ENCODE peak calls at places on chromosome 5, in seven cellular contexts. One of them, this sample, is unnamed.

GRCh38 chr5:138352071-138352721 is at the start of gene KDM3B:
- DNase-seq in body of pancreas: peak
- DNase-seq in adrenal gland: peak
- DNase-seq in breast epithelium: peak
- DNase-seq in GM12878: peak
- DNase-seq in gastrocnemius medialis: peak
- DNase-seq in IMR-90: peak
- DNase-seq in this sample: peak

GRCh38 chr5:43294226-43294625 is 19.0 kb downstream of the HMGCS1 start:
- DNase-seq in gastrocnemius medialis: no peak
- DNase-seq in GM12878: no peak
- DNase-seq in body of pancreas: no peak
- DNase-seq in breast epithelium: no peak
- DNase-seq in IMR-90: peak
- DNase-seq in adrenal gland: no peak
- DNase-seq in this sample: no peak

GRCh38 chr5:143016777-143017374 is 246.7 kb downstream of the ARHGAP26 start:
- DNase-seq in body of pancreas: peak
- DNase-seq in GM12878: no peak
- DNase-seq in gastrocnemius medialis: no peak
- DNase-seq in breast epithelium: no peak
- DNase-seq in IMR-90: peak
- DNase-seq in adrenal gland: peak
- DNase-seq in this sample: peak

GRCh38 chr5:78747703-78748359 is 99.3 kb upstream of the LHFPL2 start:
- DNase-seq in breast epithelium: no peak
- DNase-seq in body of pancreas: no peak
- DNase-seq in adrenal gland: no peak
- DNase-seq in gastrocnemius medialis: no peak
- DNase-seq in GM12878: no peak
- DNase-seq in IMR-90: peak
- DNase-seq in this sample: no peak

GRCh38 chr5:132233811-132234683 is 6.4 kb upstream of the P4HA2 start:
- DNase-seq in gastrocnemius medialis: no peak
- DNase-seq in GM12878: no peak
- DNase-seq in adrenal gland: peak
- DNase-seq in IMR-90: no peak
- DNase-seq in breast epithelium: no peak
- DNase-seq in body of pancreas: no peak
- DNase-seq in this sample: peak

GRCh38 chr5:169762338-169763095 is 125.4 kb downstream of the DOCK2 start:
- DNase-seq in adrenal gland: no peak
- DNase-seq in GM12878: no peak
- DNase-seq in breast epithelium: no peak
- DNase-seq in gastrocnemius medialis: no peak
- DNase-seq in body of pancreas: no peak
- DNase-seq in IMR-90: peak
- DNase-seq in this sample: no peak

GRCh38 chr5:31021181-31021624 is 172.3 kb upstream of the CDH6 start:
- DNase-seq in gastrocnemius medialis: no peak
- DNase-seq in body of pancreas: no peak
- DNase-seq in IMR-90: peak
- DNase-seq in breast epithelium: no peak
- DNase-seq in adrenal gland: no peak
- DNase-seq in GM12878: no peak
- DNase-seq in this sample: no peak

GRCh38 chr5:80117446-80117845 is 82.3 kb downstream of the THBS4 start:
- DNase-seq in IMR-90: no peak
- DNase-seq in breast epithelium: no peak
- DNase-seq in body of pancreas: no peak
- DNase-seq in GM12878: no peak
- DNase-seq in gastrocnemius medialis: no peak
- DNase-seq in adrenal gland: no peak
- DNase-seq in this sample: no peak

GRCh38 chr5:131019601-131020315 is 145.3 kb downstream of the HINT1 start:
- DNase-seq in IMR-90: no peak
- DNase-seq in breast epithelium: no peak
- DNase-seq in gastrocnemius medialis: no peak
- DNase-seq in GM12878: no peak
- DNase-seq in body of pancreas: no peak
- DNase-seq in adrenal gland: no peak
- DNase-seq in this sample: no peak

GRCh38 chr5:176542135-176542595 is 5.0 kb upstream of the RNF44 start:
- DNase-seq in gastrocnemius medialis: no peak
- DNase-seq in GM12878: no peak
- DNase-seq in adrenal gland: peak
- DNase-seq in body of pancreas: peak
- DNase-seq in IMR-90: no peak
- DNase-seq in breast epithelium: no peak
- DNase-seq in this sample: no peak

GRCh38 chr5:176540476-176540899 is 3.3 kb upstream of the RNF44 start:
- DNase-seq in gastrocnemius medialis: no peak
- DNase-seq in adrenal gland: no peak
- DNase-seq in GM12878: no peak
- DNase-seq in body of pancreas: no peak
- DNase-seq in IMR-90: no peak
- DNase-seq in breast epithelium: no peak
- DNase-seq in this sample: no peak

GRCh38 chr5:176542596-176543427 is 5.6 kb upstream of the RNF44 start:
- DNase-seq in IMR-90: peak
- DNase-seq in GM12878: no peak
- DNase-seq in breast epithelium: no peak
- DNase-seq in body of pancreas: peak
- DNase-seq in gastrocnemius medialis: no peak
- DNase-seq in adrenal gland: peak
- DNase-seq in this sample: no peak

GRCh38 chr5:176540956-176541337 is 3.7 kb upstream of the RNF44 start:
- DNase-seq in IMR-90: no peak
- DNase-seq in GM12878: no peak
- DNase-seq in adrenal gland: no peak
- DNase-seq in body of pancreas: no peak
- DNase-seq in breast epithelium: no peak
- DNase-seq in gastrocnemius medialis: no peak
- DNase-seq in this sample: no peak

DNA sequence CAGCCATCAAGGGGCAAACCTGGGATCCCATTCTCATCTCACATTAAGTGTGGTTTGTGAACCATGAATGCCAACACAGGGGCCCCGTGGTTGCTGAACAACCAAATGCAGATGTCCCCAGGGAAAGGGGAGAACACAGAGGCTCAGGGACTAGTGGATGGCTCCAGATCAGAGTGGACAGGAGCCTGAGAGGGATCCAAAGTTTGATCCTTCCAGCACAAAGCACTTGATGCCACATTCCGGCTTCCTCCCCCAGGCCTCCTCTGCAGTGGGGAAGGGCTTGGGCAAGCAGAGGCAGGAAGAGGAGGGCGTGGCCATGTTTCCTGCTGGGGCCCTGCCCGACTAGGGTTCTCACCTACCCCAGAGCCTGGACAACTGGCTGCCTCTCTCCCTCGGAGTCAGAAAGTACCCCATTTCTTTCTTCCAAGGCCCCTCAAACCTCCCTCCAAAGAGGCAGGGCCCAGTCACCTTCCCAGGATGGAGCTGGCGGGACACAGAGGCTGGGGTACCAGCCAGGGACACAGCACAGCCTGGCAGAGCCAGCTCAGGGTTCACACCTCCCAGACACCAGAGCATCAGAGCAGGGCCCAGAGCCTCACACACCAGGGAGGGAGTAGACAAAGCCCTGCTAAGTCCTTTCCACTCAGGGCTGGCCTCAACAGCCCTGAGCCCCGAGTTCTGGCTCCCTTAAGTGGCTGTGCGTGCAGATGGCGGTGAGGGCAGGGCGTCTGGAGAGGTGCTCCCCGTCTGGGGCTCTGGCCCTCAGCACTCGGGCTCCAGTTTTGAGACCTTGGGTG is 4.3 kb upstream of the RNF44 start:
- DNase-seq in GM12878: no peak
- DNase-seq in gastrocnemius medialis: no peak
- DNase-seq in breast epithelium: peak
- DNase-seq in body of pancreas: peak
- DNase-seq in IMR-90: no peak
- DNase-seq in adrenal gland: peak
- DNase-seq in this sample: peak
- TF ChIP-seq POLR2A in GM12878: peak
- TF ChIP-seq POLR2A in gastrocnemius medialis: no peak
- TF ChIP-seq POLR2A in breast epithelium: no peak
- TF ChIP-seq POLR2A in body of pancreas: no peak
- TF ChIP-seq POLR2A in IMR-90: no peak
- TF ChIP-seq POLR2A in adrenal gland: no peak
- TF ChIP-seq POLR2A in this sample: no peak

DNA sequence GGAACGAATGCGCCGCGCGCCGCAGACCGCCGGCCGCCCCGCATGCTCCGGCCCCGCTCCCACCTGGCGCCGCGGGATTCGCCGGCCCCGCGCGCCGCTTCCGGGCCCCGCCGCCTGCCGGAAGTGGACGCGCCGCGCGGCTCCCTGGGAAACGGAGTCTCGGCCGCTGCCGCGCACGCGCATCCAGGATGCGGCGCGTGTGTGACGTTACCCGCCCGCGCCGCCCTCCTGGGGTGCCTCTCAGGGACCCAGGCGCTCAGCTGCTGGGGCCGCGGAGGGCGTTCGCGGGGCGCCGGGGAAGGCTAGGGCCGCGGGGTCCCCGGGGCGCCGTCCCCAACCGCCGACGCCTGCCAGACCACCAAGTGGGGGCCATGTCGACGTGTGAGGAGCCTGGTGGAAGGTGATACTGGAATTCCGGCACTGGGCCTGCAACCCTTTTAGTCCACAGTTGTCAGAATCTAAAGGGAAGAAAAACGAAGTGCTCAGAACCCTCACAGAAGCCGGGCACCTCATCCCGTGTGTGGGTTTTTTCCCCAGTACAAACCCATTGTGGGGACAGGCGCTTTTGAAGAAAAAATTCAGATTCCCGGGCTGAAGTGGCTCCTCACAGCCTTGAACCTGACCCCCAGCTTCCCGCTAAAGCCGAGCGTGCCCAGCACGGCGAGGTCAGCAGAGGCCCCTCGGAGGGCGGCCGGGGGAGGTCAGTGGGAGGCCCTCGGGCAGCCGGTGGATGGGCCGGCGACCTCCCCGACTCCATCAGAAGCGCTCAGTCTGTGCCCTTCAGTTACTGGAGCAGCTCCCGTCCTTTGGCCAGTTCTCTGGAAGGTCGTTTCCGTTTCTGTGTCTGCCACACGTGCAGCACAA is at the start of gene CLPTM1L:
- DNase-seq in adrenal gland: peak
- DNase-seq in gastrocnemius medialis: peak
- DNase-seq in IMR-90: peak
- DNase-seq in body of pancreas: peak
- DNase-seq in GM12878: peak
- DNase-seq in breast epithelium: peak
- DNase-seq in this sample: peak
- TF ChIP-seq POLR2A in adrenal gland: peak
- TF ChIP-seq POLR2A in gastrocnemius medialis: peak
- TF ChIP-seq POLR2A in IMR-90: peak
- TF ChIP-seq POLR2A in body of pancreas: peak
- TF ChIP-seq POLR2A in GM12878: peak
- TF ChIP-seq POLR2A in breast epithelium: no peak
- TF ChIP-seq POLR2A in this sample: peak

DNA sequence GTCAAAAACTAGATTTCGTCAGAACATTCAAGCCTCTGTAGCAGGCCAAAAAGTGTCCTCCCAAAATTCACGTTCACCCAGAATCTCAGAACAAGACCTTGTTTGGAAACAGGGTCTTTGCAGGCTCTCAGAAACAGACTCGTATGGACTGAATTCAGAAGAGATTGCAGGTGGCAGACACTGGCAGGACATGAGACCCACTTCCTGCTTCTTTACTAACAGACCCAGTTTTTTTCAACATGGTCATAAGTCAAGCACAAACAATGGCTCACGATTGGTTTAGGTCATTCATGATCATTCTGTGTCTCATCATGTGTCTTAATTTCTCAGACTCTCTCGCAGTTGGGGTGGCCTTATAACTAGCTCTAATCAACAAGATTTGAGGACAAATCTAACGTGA is 5.4 kb upstream of the TENT4A start:
- DNase-seq in IMR-90: no peak
- DNase-seq in body of pancreas: no peak
- DNase-seq in breast epithelium: no peak
- DNase-seq in adrenal gland: no peak
- DNase-seq in GM12878: no peak
- DNase-seq in gastrocnemius medialis: no peak
- DNase-seq in this sample: no peak
- TF ChIP-seq POLR2A in IMR-90: no peak
- TF ChIP-seq POLR2A in body of pancreas: no peak
- TF ChIP-seq POLR2A in breast epithelium: no peak
- TF ChIP-seq POLR2A in adrenal gland: no peak
- TF ChIP-seq POLR2A in GM12878: no peak
- TF ChIP-seq POLR2A in gastrocnemius medialis: no peak
- TF ChIP-seq POLR2A in this sample: no peak

GRCh38 chr5:34929720-34930526 is 564 bp downstream of the DNAJC21 start:
- DNase-seq in body of pancreas: peak
- DNase-seq in GM12878: peak
- DNase-seq in breast epithelium: peak
- DNase-seq in gastrocnemius medialis: peak
- DNase-seq in adrenal gland: peak
- DNase-seq in IMR-90: peak
- DNase-seq in this sample: peak
- TF ChIP-seq POLR2A in body of pancreas: peak
- TF ChIP-seq POLR2A in GM12878: peak
- TF ChIP-seq POLR2A in breast epithelium: peak
- TF ChIP-seq POLR2A in gastrocnemius medialis: peak
- TF ChIP-seq POLR2A in adrenal gland: peak
- TF ChIP-seq POLR2A in IMR-90: no peak
- TF ChIP-seq POLR2A in this sample: no peak

DNA sequence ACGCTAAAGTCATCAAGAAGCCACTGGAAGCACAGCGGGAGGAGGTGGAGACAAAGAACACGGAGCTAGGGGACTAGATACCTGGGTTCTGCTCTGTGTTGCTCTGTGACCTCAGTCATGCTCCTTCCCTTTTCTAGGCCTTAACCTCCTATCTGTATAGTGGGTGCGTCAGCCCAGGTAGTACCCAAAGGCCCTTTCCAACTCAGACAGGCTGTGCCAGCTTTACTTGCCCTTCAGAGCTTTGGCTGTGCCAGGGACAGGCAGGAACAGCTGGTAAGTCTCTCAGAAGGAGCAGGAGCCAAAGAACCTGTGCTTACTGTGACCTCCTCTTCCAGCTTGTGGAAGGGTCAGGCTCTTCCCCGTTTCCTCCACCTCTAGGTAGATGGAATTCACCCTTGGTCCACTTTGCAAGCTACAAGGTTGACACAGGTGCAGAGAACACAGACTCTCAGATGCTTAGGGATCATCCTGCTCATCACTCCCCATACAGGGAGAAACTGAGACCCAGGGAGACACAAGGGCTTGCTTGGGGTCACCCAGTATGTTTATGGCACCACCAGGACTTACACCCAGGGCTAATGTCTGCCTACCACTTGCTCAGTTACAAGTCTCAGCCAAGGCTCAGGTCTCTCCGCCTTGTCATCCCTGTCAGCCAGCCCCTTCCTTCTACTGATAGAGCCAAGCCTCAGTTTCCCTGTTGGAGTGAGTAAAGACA is 1.7 kb downstream of the CCDC69 start:
- DNase-seq in breast epithelium: no peak
- DNase-seq in body of pancreas: peak
- DNase-seq in gastrocnemius medialis: peak
- DNase-seq in GM12878: no peak
- DNase-seq in adrenal gland: no peak
- DNase-seq in IMR-90: no peak
- DNase-seq in this sample: no peak
- TF ChIP-seq POLR2A in breast epithelium: no peak
- TF ChIP-seq POLR2A in body of pancreas: peak
- TF ChIP-seq POLR2A in gastrocnemius medialis: no peak
- TF ChIP-seq POLR2A in GM12878: peak
- TF ChIP-seq POLR2A in adrenal gland: no peak
- TF ChIP-seq POLR2A in IMR-90: no peak
- TF ChIP-seq POLR2A in this sample: no peak

GRCh38 chr5:178304761-178305645 is 72.4 kb upstream of the PHYKPL start:
- DNase-seq in adrenal gland: no peak
- DNase-seq in IMR-90: no peak
- DNase-seq in breast epithelium: no peak
- DNase-seq in GM12878: no peak
- DNase-seq in body of pancreas: no peak
- DNase-seq in gastrocnemius medialis: peak
- DNase-seq in this sample: no peak
- TF ChIP-seq POLR2A in adrenal gland: no peak
- TF ChIP-seq POLR2A in IMR-90: no peak
- TF ChIP-seq POLR2A in breast epithelium: no peak
- TF ChIP-seq POLR2A in GM12878: no peak
- TF ChIP-seq POLR2A in body of pancreas: no peak
- TF ChIP-seq POLR2A in gastrocnemius medialis: no peak
- TF ChIP-seq POLR2A in this sample: no peak

This sample was measured in uterus.